ENCODE peak calls at places on chromosomes 12 and 14, in seven cellular contexts. I, W, T, P, N, Q and K are unnamed samples.

GRCh38 chr14:74979442-74980397 is 23.0 kb upstream of the EIF2B2 start:
- DNase-seq in I (peak; percentile 65), W (no peak), T (peak; percentile 51), P (no peak), N (no peak), Q (no peak), K (peak; percentile 51)

GRCh38 chr12:43143278-43143677 is 408.7 kb downstream of the ADAMTS20 start:
- DNase-seq in I (no peak), W (no peak), T (no peak), P (no peak), N (no peak), Q (no peak), K (no peak)

GRCh38 chr14:100303179-100303578 is 3.1 kb downstream of the SLC25A29 start:
- DNase-seq in I (no peak), W (no peak), T (no peak), P (no peak), N (peak; percentile 42), Q (no peak), K (no peak)

GRCh38 chr14:39467889-39468524 is 35.8 kb upstream of the FBXO33 start:
- DNase-seq in I (no peak), W (no peak), T (no peak), P (no peak), N (peak; percentile 66), Q (no peak), K (no peak)

GRCh38 chr14:23520899-23521521 is 30.6 kb downstream of the ZFHX2 start:
- DNase-seq in I (no peak), W (no peak), T (no peak), P (no peak), N (no peak), Q (no peak), K (no peak)

GRCh38 chr14:88468396-88468795 is 82.9 kb downstream of the SPATA7 start:
- DNase-seq in I (no peak), W (no peak), T (no peak), P (no peak), N (no peak), Q (no peak), K (no peak)

GRCh38 chr14:94397899-94398479 is 9.6 kb upstream of the SERPINA1 start:
- DNase-seq in I (no peak), W (no peak), T (no peak), P (no peak), N (no peak), Q (no peak), K (no peak)

GRCh38 chr14:89444044-89444443 is 27.0 kb upstream of the FOXN3 start:
- DNase-seq in I (no peak), W (no peak), T (no peak), P (no peak), N (no peak), Q (no peak), K (no peak)

GRCh38 chr14:77066555-77067172 is 31.4 kb upstream of the CIPC start:
- DNase-seq in I (no peak), W (no peak), T (no peak), P (no peak), N (no peak), Q (no peak), K (no peak)

GRCh38 chr14:77325746-77326094 is 4.9 kb downstream of the GSTZ1 start:
- DNase-seq in I (no peak), W (no peak), T (no peak), P (no peak), N (peak; percentile 43), Q (no peak), K (no peak)

GRCh38 chr14:54881235-54881760 is 21.3 kb downstream of the GCH1 start:
- DNase-seq in I (no peak), W (no peak), T (no peak), P (no peak), N (no peak), Q (no peak), K (peak; percentile 37)

GRCh38 chr12:57095440-57095839 is 6.5 kb downstream of the NAB2 start:
- DNase-seq in I (no peak), W (no peak), T (no peak), P (peak; percentile 31), N (no peak), Q (no peak), K (no peak)

GRCh38 chr12:94889512-94890210 is 113.8 kb downstream of the NDUFA12 start:
- DNase-seq in I (no peak), W (no peak), T (peak; percentile 59), P (no peak), N (no peak), Q (no peak), K (peak; percentile 77)

GRCh38 chr12:93741741-93742085 is 64.5 kb downstream of the CRADD start:
- DNase-seq in I (no peak), W (no peak), T (no peak), P (no peak), N (peak; percentile 25), Q (no peak), K (no peak)

GRCh38 chr14:105889666-105890473 is 363.5 kb downstream of the TMEM121 start:
- DNase-seq in I (peak; percentile 43), W (no peak), T (peak; percentile 58), P (peak; percentile 13), N (no peak), Q (peak; percentile 9), K (no peak)

GRCh38 chr14:59097681-59098080 is 90.8 kb upstream of the DAAM1 start:
- DNase-seq in I (no peak), W (no peak), T (no peak), P (no peak), N (peak; percentile 16), Q (no peak), K (no peak)

GRCh38 chr12:119659289-119659897 is 8.5 kb upstream of the PRKAB1 start:
- DNase-seq in I (no peak), W (peak; percentile 22), T (peak; percentile 59), P (no peak), N (peak; percentile 26), Q (no peak), K (no peak)

GRCh38 chr14:92898732-92899131 is 24.2 kb upstream of the CHGA start:
- DNase-seq in I (no peak), W (no peak), T (no peak), P (no peak), N (no peak), Q (no peak), K (no peak)

GRCh38 chr12:132314516-132315233 is 14.7 kb downstream of the GALNT9 start:
- DNase-seq in I (peak; percentile 29), W (no peak), T (no peak), P (no peak), N (no peak), Q (no peak), K (no peak)

GRCh38 chr14:71460091-71460490 is 472.1 kb upstream of the RGS6 start:
- DNase-seq in I (no peak), W (no peak), T (no peak), P (no peak), N (no peak), Q (no peak), K (no peak)

GRCh38 chr14:75434557-75435248 is 6.9 kb downstream of the JDP2 start:
- DNase-seq in I (no peak), W (no peak), T (peak; percentile 73), P (no peak), N (no peak), Q (no peak), K (no peak)

GRCh38 chr12:91910871-91911388 is 234.7 kb downstream of the BTG1 start:
- DNase-seq in I (no peak), W (no peak), T (no peak), P (no peak), N (no peak), Q (no peak), K (no peak)

GRCh38 chr12:124446364-124446763 is 121.0 kb downstream of the NCOR2 start:
- DNase-seq in I (no peak), W (no peak), T (no peak), P (no peak), N (no peak), Q (no peak), K (no peak)

DNA sequence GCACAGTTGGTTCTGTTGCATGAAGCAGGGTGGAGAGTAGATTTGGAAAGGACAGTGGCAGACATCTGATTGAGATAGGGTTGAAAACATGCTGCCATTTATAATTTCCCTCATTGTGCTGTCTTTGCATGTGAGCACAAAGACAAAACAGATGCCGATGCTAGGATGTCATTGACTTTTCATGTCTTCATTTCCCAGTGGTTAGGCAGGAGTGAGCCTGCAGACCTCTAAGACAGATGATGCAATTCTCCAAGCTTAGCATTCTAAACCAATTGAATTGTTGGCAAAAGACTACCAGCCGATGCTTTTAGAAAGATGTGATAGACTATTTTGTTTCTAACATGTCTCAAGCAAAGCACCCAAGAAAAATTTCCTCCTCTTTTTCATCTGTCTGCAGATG is 37.1 kb upstream of the PELI2 start:
- DNase-seq in I (no peak), W (no peak), T (no peak), P (no peak), N (no peak), Q (no peak), K (no peak)
- TF ChIP-seq POLR2A in I (no peak), W (no peak), T (no peak), P (no peak), N (no peak), Q (no peak), K (no peak)

GRCh38 chr14:69615471-69616407 is 4.3 kb downstream of the SUSD6 start:
- DNase-seq in I (no peak), W (no peak), T (peak; percentile 91), P (no peak), N (no peak), Q (peak; percentile 40), K (peak; percentile 65)
- TF ChIP-seq POLR2A in I (no peak), W (peak; percentile 66), T (peak; percentile 65), P (no peak), N (no peak), Q (peak; percentile 22), K (no peak)

DNA sequence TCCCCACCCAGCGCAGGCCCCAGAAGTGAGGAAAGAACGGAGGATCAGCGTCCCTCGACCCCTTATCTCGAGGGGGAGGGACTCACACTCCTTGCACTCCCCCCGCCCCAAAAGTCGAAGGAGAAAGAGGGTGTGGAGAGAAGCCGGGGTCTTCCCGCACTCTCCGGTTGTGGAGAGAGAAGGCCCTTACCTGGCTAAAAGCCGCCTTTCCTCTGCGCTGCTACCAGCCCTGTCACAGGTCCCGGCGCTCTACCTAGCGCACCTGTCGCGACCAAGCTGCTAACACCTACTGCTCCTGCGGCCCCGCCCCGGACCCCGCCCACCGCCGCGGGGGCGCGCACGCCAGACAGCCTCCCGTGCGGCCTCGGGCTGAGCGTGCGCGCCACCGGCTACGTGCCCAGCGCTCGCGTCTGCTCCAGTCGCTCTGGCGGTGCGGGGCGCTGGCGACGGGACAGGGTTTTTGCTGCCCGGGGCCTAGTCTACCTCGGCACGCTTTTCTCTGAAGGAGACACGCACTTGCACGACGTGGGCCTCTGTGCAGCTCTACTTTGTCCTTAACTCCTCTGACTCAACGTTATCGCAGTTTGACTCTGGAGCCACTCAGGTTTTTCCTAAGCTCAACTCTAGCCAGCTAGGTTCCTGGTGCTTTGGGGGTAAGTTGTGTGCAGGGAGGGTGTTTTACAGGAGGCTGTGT is at the start of gene LIMA1:
- DNase-seq in I (peak; percentile 95), W (peak; percentile 89), T (peak; percentile 93), P (peak; percentile 94), N (peak; percentile 86), Q (peak; percentile 77), K (peak; percentile 92)
- TF ChIP-seq POLR2A in I (peak; percentile 74), W (peak; percentile 87), T (peak; percentile 69), P (peak; percentile 18), N (peak; percentile 99), Q (peak; percentile 52), K (peak; percentile 93)

DNA sequence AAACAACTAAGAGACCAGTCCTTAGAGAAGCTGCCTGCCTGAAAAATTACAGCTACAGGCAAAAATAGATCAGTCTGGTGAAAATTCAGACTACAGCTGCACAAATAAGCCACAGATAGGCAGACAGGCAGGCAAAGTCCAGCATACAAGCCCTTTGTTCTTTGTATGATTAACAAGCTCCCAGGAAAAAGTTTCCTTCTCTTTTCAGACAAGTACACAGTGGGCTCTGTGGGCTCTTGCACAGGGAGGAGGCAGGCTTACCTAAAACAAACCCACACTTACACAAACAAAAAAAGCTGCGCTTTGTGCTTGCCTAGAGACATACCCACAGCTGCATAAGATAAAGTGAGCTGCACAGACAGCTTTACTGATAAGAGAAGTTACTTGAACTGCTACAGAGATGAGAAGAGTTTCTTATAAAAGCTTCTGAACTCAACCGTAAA is 7.7 kb downstream of the OR6C68 start:
- DNase-seq in I (no peak), W (no peak), T (no peak), P (no peak), N (no peak), Q (no peak), K (no peak)
- TF ChIP-seq POLR2A in I (no peak), W (no peak), T (no peak), P (no peak), N (no peak), Q (no peak), K (no peak)